ENCODE peak calls at places on chromosomes 3 and 15, in five cellular contexts. S is H1, H is HepG2, O is GM12878, A is K562. I is an unnamed sample.

GRCh38 chr3:188689101-188689574 is 482.6 kb upstream of the TPRG1 start:
- DNase-seq in S (no peak), H (no peak), O (no peak), A (no peak), I (no peak)

GRCh38 chr3:37032961-37033360 is 39.6 kb downstream of the MLH1 start:
- DNase-seq in S (no peak), H (no peak), O (no peak), A (no peak), I (no peak)

GRCh38 chr15:64356443-64357040 is 569 bp upstream of the CSNK1G1 start:
- DNase-seq in S (no peak), H (peak; percentile 73), O (no peak), A (no peak), I (no peak)

GRCh38 chr3:63015614-63016016 is 140.4 kb upstream of the CADPS start:
- DNase-seq in S (peak; percentile 74), H (peak; percentile 3), O (no peak), A (no peak), I (peak; percentile 91)

GRCh38 chr3:134985841-134986520 is 190.9 kb downstream of the EPHB1 start:
- DNase-seq in S (no peak), H (no peak), O (no peak), A (no peak), I (no peak)

GRCh38 chr3:45084820-45085816 is 59.0 kb downstream of the CLEC3B start:
- DNase-seq in S (no peak), H (peak; percentile 16), O (no peak), A (no peak), I (no peak)

GRCh38 chr3:16511561-16512434 is 1.7 kb downstream of the RFTN1 start:
- DNase-seq in S (no peak), H (no peak), O (peak; percentile 98), A (no peak), I (no peak)

GRCh38 chr3:43036621-43037331 is 57.7 kb downstream of the GASK1A start:
- DNase-seq in S (no peak), H (no peak), O (peak; percentile 4), A (no peak), I (no peak)

GRCh38 chr3:11953350-11953749 is 50.8 kb upstream of the SYN2 start:
- DNase-seq in S (no peak), H (no peak), O (no peak), A (no peak), I (no peak)

GRCh38 chr3:98962189-98962930 is 60.9 kb upstream of the DCBLD2 start:
- DNase-seq in S (no peak), H (peak; percentile 52), O (no peak), A (no peak), I (no peak)

GRCh38 chr15:63843901-63844317 is 10.2 kb upstream of the HERC1 start:
- DNase-seq in S (no peak), H (no peak), O (no peak), A (no peak), I (no peak)

GRCh38 chr3:71232895-71233294 is 350.6 kb downstream of the FOXP1 start:
- DNase-seq in S (no peak), H (no peak), O (no peak), A (no peak), I (no peak)

GRCh38 chr3:79490165-79491028 is 277.4 kb downstream of the ROBO1 start:
- DNase-seq in S (no peak), H (no peak), O (no peak), A (no peak), I (no peak)

GRCh38 chr15:68560501-68561113 is 18.2 kb upstream of the CORO2B start:
- DNase-seq in S (no peak), H (no peak), O (no peak), A (no peak), I (no peak)

GRCh38 chr3:67605377-67605776 is 49.0 kb downstream of the SUCLG2 start:
- DNase-seq in S (peak; percentile 3), H (no peak), O (no peak), A (no peak), I (no peak)

GRCh38 chr3:62374375-62374876 is 1.1 kb upstream of the FEZF2 start:
- DNase-seq in S (no peak), H (no peak), O (no peak), A (no peak), I (no peak)

GRCh38 chr3:68271145-68271544 is 616.7 kb upstream of the SUCLG2 start:
- DNase-seq in S (no peak), H (no peak), O (no peak), A (no peak), I (no peak)

GRCh38 chr3:197942956-197943556 is 6.9 kb upstream of the RPL35A start:
- DNase-seq in S (no peak), H (no peak), O (no peak), A (peak; percentile 46), I (no peak)

GRCh38 chr15:77162872-77163633 is 92.1 kb upstream of the TSPAN3 start:
- DNase-seq in S (no peak), H (no peak), O (no peak), A (no peak), I (no peak)

GRCh38 chr15:91965501-91966180 is 112.1 kb downstream of the SLCO3A1 start:
- DNase-seq in S (no peak), H (no peak), O (no peak), A (no peak), I (no peak)

GRCh38 chr3:69079269-69080159 is 651 bp downstream of the UBA3 start:
- DNase-seq in S (no peak), H (peak; percentile 35), O (no peak), A (peak; percentile 50), I (no peak)

GRCh38 chr3:47365213-47366153 is 15.3 kb upstream of the PTPN23 start:
- DNase-seq in S (no peak), H (no peak), O (no peak), A (no peak), I (no peak)

GRCh38 chr3:132445812-132446211 is 28.5 kb downstream of the DNAJC13 start:
- DNase-seq in S (no peak), H (no peak), O (no peak), A (no peak), I (no peak)
- TF ChIP-seq ZNF274 in S (no peak), H (no peak), O (no peak), A (no peak), I (no peak)

GRCh38 chr15:67254238-67255175 is at the start of the genes AAGAB and IQCH:
- DNase-seq in S (peak; percentile 84), H (peak; percentile 88), O (peak; percentile 90), A (peak; percentile 97), I (peak; percentile 96)
- TF ChIP-seq ZNF274 in S (no peak), H (peak; percentile 66), O (no peak), A (no peak), I (no peak)

GRCh38 chr15:43134157-43134637 is 811 bp downstream of the TMEM62 start:
- DNase-seq in S (no peak), H (no peak), O (no peak), A (no peak), I (no peak)

GRCh38 chr15:43135351-43135750 is 2.0 kb downstream of the TMEM62 start:
- DNase-seq in S (no peak), H (no peak), O (no peak), A (no peak), I (no peak)

GRCh38 chr15:43127752-43128151 is 5.6 kb upstream of the TMEM62 start:
- DNase-seq in S (no peak), H (peak; percentile 69), O (no peak), A (no peak), I (no peak)

GRCh38 chr15:43132830-43133428 is 457 bp upstream of the TMEM62 start:
- DNase-seq in S (no peak), H (no peak), O (no peak), A (no peak), I (no peak)

GRCh38 chr15:43133429-43134156 is at the start of gene TMEM62:
- DNase-seq in S (no peak), H (peak; percentile 77), O (peak; percentile 75), A (peak; percentile 86), I (no peak)
- TF ChIP-seq ZNF274 in S (no peak), H (no peak), O (no peak), A (no peak), I (no peak)

GRCh38 chr15:90889736-90890456 is 5.6 kb downstream of the FES start:
- DNase-seq in S (no peak), H (no peak), O (no peak), A (no peak), I (no peak)
- TF ChIP-seq ZNF274 in S (no peak), H (no peak), O (no peak), A (no peak), I (no peak)

DNA sequence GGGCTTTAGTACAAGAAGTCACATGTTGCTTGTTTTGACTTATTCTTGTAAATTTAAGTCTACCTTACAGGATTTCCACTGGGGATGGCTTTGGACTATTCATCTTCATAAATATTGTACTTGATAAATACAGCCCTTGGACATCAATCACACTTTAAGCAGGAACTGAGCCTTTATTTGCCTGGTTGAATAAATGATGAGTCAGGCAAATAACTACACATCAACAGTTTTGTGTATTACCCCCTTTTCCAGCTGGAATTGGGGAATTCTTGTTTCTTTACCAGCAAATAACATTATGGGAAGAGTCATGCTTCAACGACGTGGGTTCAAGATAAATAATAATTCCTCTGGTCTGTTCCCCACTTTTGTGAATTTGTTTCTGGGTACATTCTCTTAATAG is 286.0 kb downstream of the CNTN3 start:
- DNase-seq in S (no peak), H (no peak), O (no peak), A (no peak), I (no peak)
- TF ChIP-seq ZNF274 in S (no peak), H (no peak), O (no peak), A (no peak), I (no peak)